ENCODE peak calls at places on chromosomes 6 and 20, in six cellular contexts. S is NCI-H1105 treated with DMSO at 0.1 percent for 48 hours, V is activated gamma-delta T cell treated with Interleukin-2 at 50 U/mL for 16 hours, Q is AML-193, I is A549, B is OCI-LY7. W is an unnamed sample.

GRCh38 chr6:35082733-35083403 is 58.3 kb downstream of the TCP11 start:
- DNase-seq in Q (no peak), I (no peak), S (no peak), B (no peak), V (no peak), W (no peak)

GRCh38 chr6:39980839-39981580 is 46.7 kb upstream of the MOCS1 start:
- DNase-seq in Q (peak), I (peak), B (peak), S (peak), V (no peak), W (peak)

GRCh38 chr6:44128020-44128917 is 915 bp downstream of the TMEM63B start:
- DNase-seq in B (peak), I (no peak), V (no peak), S (no peak), Q (peak), W (peak)

GRCh38 chr20:36214684-36215256 is 21.5 kb upstream of the AAR2 start:
- DNase-seq in I (peak), B (peak), V (no peak), Q (peak), S (peak), W (peak)

GRCh38 chr6:84707161-84707560 is 57.2 kb downstream of the TBX18 start:
- DNase-seq in Q (no peak), I (no peak), B (no peak), V (no peak), S (no peak), W (no peak)

GRCh38 chr20:47784599-47785320 is 521 bp downstream of the SULF2 start:
- DNase-seq in S (peak), I (peak), V (no peak), B (no peak), Q (no peak), W (peak)

GRCh38 chr6:43668151-43669028 is 19.2 kb downstream of the MRPS18A start:
- DNase-seq in I (peak), B (peak), V (no peak), Q (no peak), S (peak), W (peak)

GRCh38 chr20:51365670-51366069 is 176.8 kb downstream of the NFATC2 start:
- DNase-seq in Q (no peak), S (no peak), I (peak), B (no peak), V (no peak), W (no peak)

GRCh38 chr6:32177182-32177787 is 920 bp upstream of the RNF5 start:
- DNase-seq in V (no peak), B (no peak), Q (peak), I (no peak), S (peak), W (no peak)

GRCh38 chr6:98833101-98834059 is 994 bp upstream of the POU3F2 start:
- DNase-seq in V (no peak), S (peak), Q (no peak), I (peak), B (no peak), W (peak)

GRCh38 chr6:20182926-20183521 is 29.2 kb downstream of the MBOAT1 start:
- DNase-seq in Q (no peak), B (no peak), V (no peak), S (peak), I (no peak), W (no peak)

GRCh38 chr6:45212976-45213375 is 115.2 kb upstream of the RUNX2 start:
- DNase-seq in V (no peak), Q (no peak), B (no peak), I (no peak), S (no peak), W (no peak)

GRCh38 chr6:131875647-131876046 is 67.8 kb downstream of the ENPP1 start:
- DNase-seq in B (no peak), V (no peak), S (no peak), Q (no peak), I (no peak), W (no peak)

GRCh38 chr6:141118991-141119390 is 1013.7 kb upstream of the GJE1 start:
- DNase-seq in S (no peak), Q (no peak), I (no peak), B (no peak), V (no peak), W (no peak)

GRCh38 chr6:85506441-85507093 is 56.7 kb downstream of the NT5E start:
- DNase-seq in S (no peak), Q (no peak), B (no peak), V (no peak), I (no peak), W (no peak)

GRCh38 chr6:55941713-55942112 is 66.3 kb upstream of the BMP5 start:
- DNase-seq in V (no peak), I (peak), B (no peak), S (no peak), Q (no peak), W (no peak)

GRCh38 chr6:108737594-108738546 is 110.4 kb upstream of the ARMC2 start:
- DNase-seq in B (no peak), V (no peak), Q (no peak), I (peak), S (no peak), W (no peak)

GRCh38 chr6:160129886-160130615 is 8.4 kb downstream of the SLC22A1 start:
- DNase-seq in I (no peak), S (no peak), B (no peak), Q (no peak), V (no peak), W (no peak)

GRCh38 chr6:158660331-158660730 is 10.5 kb downstream of the SYTL3 start:
- DNase-seq in Q (peak), V (no peak), B (peak), S (peak), I (peak), W (peak)

GRCh38 chr20:22688485-22688884 is 104.1 kb upstream of the FOXA2 start:
- DNase-seq in S (no peak), V (no peak), Q (no peak), I (no peak), B (no peak), W (no peak)

GRCh38 chr20:62839261-62839660 is 22.4 kb downstream of the TCFL5 start:
- DNase-seq in I (no peak), V (no peak), S (no peak), B (no peak), Q (no peak), W (no peak)